ENCODE peak calls at places on chromosome 14, in five cellular contexts. K is GM12878, T is A549, N is stomach, P is ovary. U is an unnamed sample. For H3K4me1, the result is how much of the 10 kb centered on the place peaks cover.

GRCh38 chr14:92456215-92457017 is 57.2 kb upstream of the RIN3 start:
- DNase-seq in K (no peak), T (peak), N (peak), P (peak), U (peak)

GRCh38 chr14:61304678-61305077 is 16.7 kb upstream of the PRKCH start:
- DNase-seq in K (no peak), T (no peak), N (no peak), P (no peak), U (no peak)

GRCh38 chr14:53663709-53664108 is 292.9 kb downstream of the BMP4 start:
- DNase-seq in K (no peak), T (peak), N (no peak), P (no peak), U (peak)

GRCh38 chr14:37247777-37248461 is 50.2 kb downstream of the MIPOL1 start:
- DNase-seq in K (no peak), T (no peak), N (no peak), P (no peak), U (no peak)

GRCh38 chr14:79855789-79856188 is 355.5 kb downstream of the DIO2 start:
- DNase-seq in K (no peak), T (no peak), N (no peak), P (no peak), U (no peak)

GRCh38 chr14:24232645-24233537 is at the start of gene GMPR2:
- DNase-seq in K (no peak), T (peak), N (no peak), P (no peak), U (no peak)

GRCh38 chr14:89040438-89041244 is 216.2 kb downstream of the TTC8 start:
- DNase-seq in K (peak), T (peak), N (peak), P (peak), U (peak)

GRCh38 chr14:73591690-73592448 is at the start of gene ACOT4:
- DNase-seq in K (no peak), T (peak), N (peak), P (no peak), U (no peak)

GRCh38 chr14:102215071-102215470 is 75.4 kb downstream of the WDR20 start:
- DNase-seq in K (no peak), T (no peak), N (no peak), P (no peak), U (peak)

GRCh38 chr14:78253986-78254385 is 83.8 kb downstream of the NRXN3 start:
- DNase-seq in K (no peak), T (peak), N (no peak), P (no peak), U (no peak)

GRCh38 chr14:24013654-24014514 is 25.2 kb downstream of the DHRS4L2 start:
- DNase-seq in K (peak), T (peak), N (peak), P (peak), U (peak)

GRCh38 chr14:60515696-60516284 is 6.8 kb downstream of the SIX6 start:
- DNase-seq in K (no peak), T (no peak), N (no peak), P (no peak), U (no peak)

GRCh38 chr14:59631237-59631636 is 54.6 kb upstream of the CCDC175 start:
- DNase-seq in K (no peak), T (no peak), N (no peak), P (no peak), U (no peak)

GRCh38 chr14:96965885-96966595 is 168.9 kb downstream of the VRK1 start:
- DNase-seq in K (no peak), T (no peak), N (no peak), P (no peak), U (no peak)

GRCh38 chr14:81565441-81566290 is 32.0 kb upstream of the SEL1L start:
- DNase-seq in K (no peak), T (peak), N (no peak), P (no peak), U (no peak)

GRCh38 chr14:39015360-39015961 is 87.6 kb downstream of the SEC23A start:
- DNase-seq in K (no peak), T (peak), N (no peak), P (no peak), U (no peak)

GRCh38 chr14:89359477-89360222 is 57.4 kb downstream of the FOXN3 start:
- DNase-seq in K (no peak), T (no peak), N (no peak), P (peak), U (peak)

GRCh38 chr14:94328196-94328595 is 5.1 kb upstream of the SERPINA6 start:
- DNase-seq in K (no peak), T (no peak), N (no peak), P (no peak), U (no peak)

GRCh38 chr14:94321421-94322271 is 1.5 kb downstream of the SERPINA6 start:
- DNase-seq in K (no peak), T (no peak), N (no peak), P (no peak), U (no peak)

GRCh38 chr14:94320243-94320642 is 2.9 kb downstream of the SERPINA6 start:
- DNase-seq in K (no peak), T (no peak), N (no peak), P (no peak), U (no peak)

GRCh38 chr14:94317259-94317658 is 5.9 kb downstream of the SERPINA6 start:
- DNase-seq in K (no peak), T (no peak), N (no peak), P (no peak), U (no peak)

DNA sequence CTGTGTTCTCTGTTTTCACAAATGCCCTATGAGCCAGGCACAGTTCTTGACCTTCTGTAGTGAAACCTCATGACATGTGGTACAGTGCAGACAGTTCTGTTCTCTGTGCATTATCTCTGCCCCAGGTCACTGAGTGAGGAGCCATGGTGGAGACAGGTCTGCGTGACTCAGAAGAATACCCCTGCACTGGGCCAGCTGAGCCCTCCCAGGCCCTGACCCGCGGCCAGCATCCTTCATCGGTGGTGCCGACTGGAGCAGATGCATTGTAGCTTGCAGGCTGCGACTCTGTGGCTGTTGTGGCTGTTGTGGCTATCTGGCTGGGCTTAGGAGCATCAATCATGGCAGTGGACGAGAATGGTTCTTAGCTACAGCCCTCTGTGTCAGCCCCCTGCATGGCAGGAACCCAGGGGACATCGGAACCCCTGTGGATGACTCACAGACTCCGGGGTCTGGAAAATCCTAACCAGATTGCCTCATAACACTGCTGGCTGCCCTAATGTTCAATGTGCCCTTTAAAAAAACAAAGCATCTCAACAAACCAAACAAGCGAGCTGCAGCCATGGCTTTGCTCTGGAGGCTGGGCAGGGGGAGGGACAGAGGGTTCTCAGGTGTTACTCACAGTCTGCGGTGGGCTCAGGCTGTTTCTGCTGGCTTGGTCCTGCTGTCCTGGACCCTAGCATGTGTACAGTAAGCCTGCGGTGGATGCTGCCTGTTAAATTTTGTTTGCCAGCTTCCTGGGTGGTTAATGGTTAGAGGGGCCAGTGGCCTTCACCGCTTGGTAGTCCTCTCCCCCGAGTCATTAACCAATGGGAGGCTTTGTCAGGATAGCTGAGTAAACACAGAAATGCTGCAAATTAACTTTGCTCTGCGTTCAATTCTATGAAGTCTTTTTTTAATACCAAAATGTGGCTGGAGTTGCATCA is at the start of gene SERPINA6:
- DNase-seq in K (no peak), T (no peak), N (no peak), P (peak), U (no peak)
- TF ChIP-seq POLR2A in K (no peak), T (no peak), N (no peak), P (no peak), U (no peak)

DNA sequence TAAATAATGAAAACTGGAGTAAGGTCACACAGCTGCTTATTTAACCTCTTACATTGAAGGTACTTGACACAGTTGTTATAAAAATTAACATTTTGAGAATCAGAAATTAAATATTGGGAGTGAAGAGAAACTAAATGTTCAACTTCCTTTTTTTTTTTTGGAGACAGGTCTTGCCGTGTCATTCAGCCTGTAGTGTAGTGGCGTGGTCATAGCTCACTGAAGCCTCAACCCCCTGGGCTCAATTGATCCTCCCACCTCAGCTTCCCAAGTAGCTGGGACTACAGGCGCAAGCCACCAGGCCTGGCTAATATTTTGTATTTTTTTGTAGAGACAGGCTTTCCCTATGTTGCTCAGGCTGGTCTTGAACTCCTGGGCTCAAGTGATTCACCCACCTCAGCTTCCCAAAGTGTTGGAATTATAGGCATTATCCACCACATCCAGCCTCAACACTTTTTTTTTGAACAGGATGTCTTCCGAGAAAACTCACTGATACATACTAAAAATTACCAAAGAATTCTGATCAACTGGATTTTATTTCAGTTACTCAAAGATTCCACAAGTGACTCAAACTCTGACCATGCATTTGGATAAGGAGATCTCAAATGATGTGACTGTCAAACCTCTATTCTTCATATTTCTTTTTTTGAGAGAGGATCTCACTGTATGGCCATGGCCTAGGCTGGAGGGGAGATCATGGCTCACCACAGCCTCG is 35.4 kb downstream of the SGPP1 start:
- DNase-seq in K (no peak), T (no peak), N (no peak), P (no peak), U (no peak)
- H3K4me1 ChIP-seq in K (under half), T (under half), N (under half), P (under half), U (under half)

DNA sequence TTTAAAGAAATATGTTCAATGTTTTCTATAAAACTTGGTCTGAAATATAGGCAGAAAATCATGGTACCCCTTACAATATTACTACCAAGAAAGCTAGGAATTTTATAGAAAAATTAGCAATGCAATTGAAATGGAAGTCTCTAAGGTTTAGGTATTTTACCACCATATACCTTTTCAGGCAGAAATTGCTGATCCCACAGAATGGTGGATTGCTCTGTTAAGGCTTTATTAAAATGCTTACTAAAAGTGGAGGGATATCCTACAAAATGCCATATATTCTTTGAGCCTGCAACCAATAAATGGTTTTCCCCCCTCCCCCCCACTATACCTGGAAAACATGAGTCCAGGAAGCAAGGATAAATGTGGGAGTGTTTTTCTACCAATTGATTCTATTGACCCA is 718.1 kb upstream of the NOVA1 start:
- DNase-seq in K (no peak), T (no peak), N (no peak), P (no peak), U (no peak)
- H3K4me3 ChIP-seq in K (no peak), T (no peak), N (no peak), P (no peak), U (no peak)

GRCh38 chr14:91089958-91090535 is 23.8 kb upstream of the DGLUCY start:
- DNase-seq in K (no peak), T (no peak), N (no peak), P (no peak), U (no peak)

GRCh38 chr14:91090733-91091132 is 23.1 kb upstream of the DGLUCY start:
- DNase-seq in K (no peak), T (no peak), N (no peak), P (no peak), U (no peak)

GRCh38 chr14:91092095-91092494 is 21.8 kb upstream of the DGLUCY start:
- DNase-seq in K (no peak), T (no peak), N (no peak), P (no peak), U (no peak)

GRCh38 chr14:91084516-91084915 is 24.1 kb upstream of the RPS6KA5 start:
- DNase-seq in K (no peak), T (no peak), N (no peak), P (no peak), U (no peak)

GRCh38 chr14:91088585-91088984 is 25.3 kb upstream of the DGLUCY start:
- DNase-seq in K (no peak), T (no peak), N (peak), P (no peak), U (no peak)
- TF ChIP-seq POLR2A in K (no peak), T (no peak), N (no peak), P (no peak), U (no peak)

DNA sequence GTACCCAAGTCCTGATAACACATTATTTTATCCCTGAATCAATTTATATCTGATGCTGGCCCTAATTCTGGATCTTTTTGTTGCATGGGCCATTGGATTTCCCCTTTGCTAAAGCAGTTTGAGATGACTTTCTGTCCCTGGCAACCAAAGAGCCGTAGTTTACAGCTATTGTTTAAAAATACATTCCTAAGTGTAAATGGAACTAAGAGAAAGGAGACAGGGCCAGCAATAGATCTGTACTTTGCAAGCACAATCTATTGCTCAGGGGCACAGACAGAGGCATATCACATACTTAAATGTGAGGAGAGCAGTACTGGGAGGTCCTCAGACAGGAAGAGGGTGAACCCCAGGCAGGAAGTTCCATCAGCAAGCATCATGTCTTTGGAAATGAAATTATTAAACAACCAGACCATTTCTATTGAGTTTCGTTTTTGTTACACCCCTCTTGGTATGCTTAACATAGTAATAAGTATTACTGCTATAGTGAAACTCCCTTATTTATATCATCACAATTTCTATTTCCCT is 126.6 kb downstream of the ZFP36L1 start:
- DNase-seq in K (no peak), T (no peak), N (no peak), P (no peak), U (no peak)
- H3K4me1 ChIP-seq in K (under half), T (under half), N (under half), P (under half), U (under half)

GRCh38 chr14:68585690-68586089 is 207.2 kb downstream of the ZFP36L1 start:
- DNase-seq in K (no peak), T (no peak), N (no peak), P (no peak), U (peak)
- H3K4me3 ChIP-seq in K (no peak), T (no peak), N (no peak), P (no peak), U (no peak)

GRCh38 chr14:86091811-86092210 is 561.9 kb downstream of the FLRT2 start:
- DNase-seq in K (no peak), T (no peak), N (no peak), P (no peak), U (no peak)

GRCh38 chr14:86088156-86088555 is 558.2 kb downstream of the FLRT2 start:
- DNase-seq in K (no peak), T (no peak), N (no peak), P (no peak), U (no peak)

GRCh38 chr14:86087377-86087776 is 557.4 kb downstream of the FLRT2 start:
- DNase-seq in K (no peak), T (no peak), N (no peak), P (no peak), U (no peak)

GRCh38 chr14:86086962-86087361 is 557.0 kb downstream of the FLRT2 start:
- DNase-seq in K (no peak), T (no peak), N (no peak), P (no peak), U (no peak)
- TF ChIP-seq POLR2A in K (no peak), T (no peak), N (no peak), P (no peak), U (no peak)

GRCh38 chr14:95522556-95522955 is 6.1 kb upstream of the SYNE3 start:
- DNase-seq in K (no peak), T (no peak), N (no peak), P (no peak), U (no peak)
- H3K4me1 ChIP-seq in K (under half), T (under half), N (half or more), P (under half), U (under half)